ENCODE peak calls at places on chromosomes 5 and 9, in ten cellular contexts. G, Y, W, F, P, J, Q, Z, X and S are unnamed samples.

GRCh38 chr5:7664208-7664607 is 186.7 kb downstream of the CFAP90 start:
- DNase-seq in G (no peak), Y (no peak), W (no peak), F (no peak), P (no peak), J (no peak), Q (no peak), Z (no peak), X (no peak), S (no peak)

GRCh38 chr5:178232124-178232919 is at the start of gene PHYKPL:
- DNase-seq in G (peak; percentile 64), Y (peak; percentile 73), W (peak; percentile 50), F (peak; percentile 61), P (peak; percentile 85), J (no peak), Q (peak; percentile 67), Z (peak; percentile 35), X (peak; percentile 81), S (no peak)

GRCh38 chr5:135834639-135835529 is at the start of gene SLC25A48:
- DNase-seq in G (peak; percentile 87), Y (peak; percentile 40), W (peak; percentile 57), F (no peak), P (peak; percentile 87), J (peak; percentile 12), Q (no peak), Z (no peak), X (peak; percentile 90), S (peak; percentile 7)

GRCh38 chr9:127008076-127008475 is 93.5 kb downstream of the RALGPS1 start:
- DNase-seq in G (no peak), Y (no peak), W (no peak), F (no peak), P (no peak), J (no peak), Q (no peak), Z (no peak), X (no peak), S (no peak)

GRCh38 chr5:175810457-175810856 is 60.9 kb upstream of the CPLX2 start:
- DNase-seq in G (no peak), Y (no peak), W (no peak), F (no peak), P (no peak), J (no peak), Q (no peak), Z (no peak), X (no peak), S (no peak)

GRCh38 chr5:146825033-146825432 is 53.5 kb downstream of the PPP2R2B start:
- DNase-seq in G (no peak), Y (no peak), W (peak; percentile 42), F (peak; percentile 19), P (peak; percentile 85), J (no peak), Q (peak; percentile 26), Z (no peak), X (no peak), S (no peak)

GRCh38 chr9:75105019-75105540 is 16.8 kb downstream of the OSTF1 start:
- DNase-seq in G (no peak), Y (no peak), W (no peak), F (no peak), P (no peak), J (no peak), Q (no peak), Z (no peak), X (no peak), S (no peak)

GRCh38 chr9:93325307-93326035 is 126.0 kb upstream of the FAM120A start:
- DNase-seq in G (no peak), Y (no peak), W (no peak), F (no peak), P (no peak), J (no peak), Q (no peak), Z (no peak), X (no peak), S (no peak)

GRCh38 chr5:87266914-87267573 is 639 bp upstream of the RASA1 start:
- DNase-seq in G (no peak), Y (no peak), W (no peak), F (no peak), P (no peak), J (no peak), Q (no peak), Z (no peak), X (no peak), S (no peak)

GRCh38 chr5:151363673-151364072 is 16.3 kb upstream of the SLC36A2 start:
- DNase-seq in G (no peak), Y (no peak), W (no peak), F (no peak), P (no peak), J (no peak), Q (no peak), Z (no peak), X (no peak), S (no peak)

GRCh38 chr5:139414601-139415121 is 10.8 kb upstream of the SPATA24 start:
- DNase-seq in G (no peak), Y (no peak), W (no peak), F (no peak), P (no peak), J (no peak), Q (no peak), Z (no peak), X (no peak), S (no peak)

GRCh38 chr5:55965525-55965924 is 29.2 kb downstream of the IL6ST start:
- DNase-seq in G (no peak), Y (no peak), W (no peak), F (no peak), P (no peak), J (no peak), Q (no peak), Z (no peak), X (no peak), S (no peak)

GRCh38 chr9:133057553-133057952 is 4.2 kb upstream of the CEL start:
- DNase-seq in G (no peak), Y (no peak), W (no peak), F (no peak), P (no peak), J (no peak), Q (no peak), Z (no peak), X (no peak), S (no peak)

GRCh38 chr5:16666861-16667481 is 50.2 kb upstream of the RETREG1 start:
- DNase-seq in G (no peak), Y (peak; percentile 54), W (no peak), F (peak; percentile 29), P (peak; percentile 47), J (no peak), Q (peak; percentile 22), Z (no peak), X (peak; percentile 66), S (no peak)

GRCh38 chr5:103519550-103519949 is 43.0 kb downstream of the NUDT12 start:
- DNase-seq in G (no peak), Y (no peak), W (no peak), F (peak; percentile 49), P (peak; percentile 35), J (no peak), Q (no peak), Z (no peak), X (no peak), S (no peak)

GRCh38 chr9:123406016-123406415 is 50.0 kb downstream of the CRB2 start:
- DNase-seq in G (no peak), Y (no peak), W (peak; percentile 18), F (no peak), P (no peak), J (no peak), Q (no peak), Z (no peak), X (no peak), S (no peak)

GRCh38 chr5:93100433-93100832 is 480.6 kb downstream of the NR2F1-AS1 start:
- DNase-seq in G (no peak), Y (no peak), W (peak; percentile 23), F (peak; percentile 72), P (no peak), J (no peak), Q (peak; percentile 80), Z (no peak), X (no peak), S (no peak)

DNA sequence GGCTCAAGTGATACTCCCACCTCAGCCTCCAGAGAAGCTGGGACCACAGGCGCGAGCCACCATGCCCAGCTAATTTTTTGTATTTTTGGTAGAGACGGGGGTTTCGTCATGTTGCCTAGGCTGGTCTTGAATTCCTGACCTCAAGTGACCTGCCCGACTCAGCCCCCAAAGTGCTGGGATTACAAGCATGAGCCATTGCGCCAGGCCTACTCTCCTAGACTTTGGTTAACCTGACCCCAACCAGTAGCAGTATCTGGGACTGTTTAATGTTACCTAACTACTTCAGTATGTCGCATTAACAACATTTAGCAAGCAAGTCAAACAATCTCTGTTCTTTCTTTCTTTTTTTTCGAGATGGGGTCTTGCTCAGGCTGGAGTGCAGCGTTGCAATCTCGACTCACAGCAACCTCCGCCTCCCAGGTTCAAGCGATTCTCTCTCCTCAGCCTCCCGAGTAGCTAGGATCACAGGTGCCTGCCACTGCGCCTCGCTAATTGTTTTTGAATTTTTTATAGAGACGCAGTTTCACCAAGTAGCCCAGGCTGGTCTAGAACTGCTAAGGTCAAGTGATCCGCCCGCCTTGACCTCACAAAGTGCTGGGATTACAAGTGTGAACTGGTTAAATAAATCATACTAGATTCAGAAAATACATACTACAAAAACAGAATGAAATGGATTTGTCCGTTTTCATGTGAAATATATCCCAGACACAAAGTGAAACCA is 2.0 kb downstream of the AK3 start:
- DNase-seq in G (no peak), Y (no peak), W (no peak), F (no peak), P (no peak), J (no peak), Q (peak; percentile 25), Z (no peak), X (no peak), S (no peak)
- H3K4me3 ChIP-seq in G (peak overlapping the region; percentile 88), Y (peak overlapping the region; percentile 95), W (peak overlapping the region; percentile 82), F (no peak overlapping the region), P (peak overlapping the region; percentile 51), J (peak overlapping the region; percentile 76), Q (peak overlapping the region; percentile 83), Z (peak overlapping the region; percentile 98), X (peak overlapping the region; percentile 60), S (peak overlapping the region; percentile 77)

GRCh38 chr5:77064040-77064439 is 23.0 kb downstream of the ZBED3 start:
- DNase-seq in G (no peak), Y (no peak), W (no peak), F (no peak), P (no peak), J (no peak), Q (no peak), Z (no peak), X (no peak), S (no peak)
- TF ChIP-seq CTCF in G (no peak), Y (no peak), W (peak; percentile 29), F (no peak), P (no peak), J (no peak), Q (no peak), Z (no peak), X (no peak), S (peak; percentile 21)

GRCh38 chr5:172758077-172758835 is 12.7 kb downstream of the DUSP1 start:
- DNase-seq in G (peak; percentile 91), Y (no peak), W (peak; percentile 60), F (peak; percentile 99), P (no peak), J (peak; percentile 76), Q (peak; percentile 92), Z (no peak), X (no peak), S (no peak)
- H3K4me3 ChIP-seq in G (no peak overlapping the region), Y (no peak overlapping the region), W (no peak overlapping the region), F (no peak overlapping the region), P (no peak overlapping the region), J (no peak overlapping the region), Q (no peak overlapping the region), Z (no peak overlapping the region), X (no peak overlapping the region), S (no peak overlapping the region)

DNA sequence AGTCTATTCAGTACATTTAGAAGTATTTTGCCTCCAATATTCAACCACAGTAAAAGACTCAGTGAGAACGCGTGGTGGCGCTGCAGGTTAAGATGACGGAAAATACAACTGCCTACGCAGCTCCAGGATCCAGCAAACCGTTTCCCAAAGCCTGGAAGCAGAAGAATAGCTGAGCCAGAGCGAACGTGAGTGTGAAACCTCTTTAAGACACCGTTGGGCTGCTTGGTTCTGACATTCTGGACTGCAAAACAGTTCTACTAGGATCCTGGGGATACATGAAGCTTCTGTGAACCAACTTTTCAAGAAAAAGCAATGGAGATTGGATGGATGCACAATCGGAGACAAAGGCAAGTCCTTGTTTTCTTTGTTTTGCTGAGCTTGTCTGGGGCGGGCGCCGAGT is at the start of gene PCDHB16:
- DNase-seq in G (no peak), Y (no peak), W (peak; percentile 3), F (peak; percentile 12), P (peak; percentile 30), J (no peak), Q (peak; percentile 15), Z (peak; percentile 27), X (peak; percentile 62), S (no peak)
- TF ChIP-seq CTCF in G (no peak), Y (no peak), W (peak; percentile 48), F (peak; percentile 20), P (no peak), J (peak; percentile 20), Q (peak; percentile 26), Z (peak; percentile 22), X (no peak), S (peak; percentile 39)